ENCODE peak calls at places on chromosome 1, in seven cellular contexts. V is effector CD4-positive, alpha-beta T cell; Q is sigmoid colon; H is T-helper 17 cell; L is heart left ventricle; O is stimulated activated CD4-positive, alpha-beta T cell treated with anti-CD3 and anti-CD28 coated beads, Interleukin-15, amount 100 ng/mL, for 1 hour; I is fibroblast of the aortic adventitia. U is an unnamed sample.
A peak's percentile ranks its signal among the peaks of the same experiment; 100 is the strongest.

GRCh38 chr1:197706593-197706992 is 68.7 kb downstream of the DENND1B start:
- DNase-seq in V (no peak), Q (no peak), H (no peak), L (no peak), O (no peak), I (no peak), U (no peak)

GRCh38 chr1:201582261-201582951 is 43.5 kb downstream of the NAV1 start:
- DNase-seq in V (no peak), Q (peak; percentile 80), H (no peak), L (peak; percentile 43), O (no peak), I (peak; percentile 73), U (no peak)

GRCh38 chr1:35143737-35144508 is 49.0 kb downstream of the SFPQ start:
- DNase-seq in V (no peak), Q (no peak), H (no peak), L (no peak), O (no peak), I (no peak), U (no peak)

GRCh38 chr1:205991237-205991636 is 12.0 kb downstream of the RAB7B start:
- DNase-seq in V (no peak), Q (no peak), H (no peak), L (no peak), O (no peak), I (peak; percentile 70), U (no peak)

GRCh38 chr1:226863446-226863845 is 7.0 kb upstream of the PSEN2 start:
- DNase-seq in V (no peak), Q (no peak), H (no peak), L (no peak), O (no peak), I (peak; percentile 60), U (no peak)

GRCh38 chr1:1440941-1441888 is 5.7 kb downstream of the VWA1 start:
- DNase-seq in V (peak; percentile 36), Q (no peak), H (peak; percentile 28), L (peak; percentile 69), O (peak; percentile 57), I (peak; percentile 17), U (peak; percentile 49)

GRCh38 chr1:161068306-161069200 is 1.1 kb downstream of the ARHGAP30 start:
- DNase-seq in V (peak; percentile 72), Q (peak; percentile 80), H (peak; percentile 81), L (peak; percentile 75), O (peak; percentile 49), I (no peak), U (peak; percentile 71)

GRCh38 chr1:245465666-245466065 is 310.9 kb downstream of the KIF26B start:
- DNase-seq in V (no peak), Q (no peak), H (no peak), L (no peak), O (no peak), I (no peak), U (no peak)

GRCh38 chr1:49728377-49728776 is 295.4 kb downstream of the AGBL4 start:
- DNase-seq in V (no peak), Q (no peak), H (no peak), L (no peak), O (no peak), I (no peak), U (no peak)

GRCh38 chr1:93804412-93804811 is 74.6 kb downstream of the DNTTIP2 start:
- DNase-seq in V (no peak), Q (no peak), H (no peak), L (no peak), O (no peak), I (peak; percentile 97), U (no peak)

GRCh38 chr1:116324411-116324810 is 48.6 kb upstream of the ATP1A1 start:
- DNase-seq in V (no peak), Q (no peak), H (no peak), L (no peak), O (no peak), I (no peak), U (no peak)

GRCh38 chr1:11059166-11059989 is 440 bp downstream of the SRM start:
- DNase-seq in V (no peak), Q (no peak), H (no peak), L (no peak), O (no peak), I (no peak), U (peak; percentile 12)